ENCODE peak calls at places on chromosomes 11 and 22, in four cellular contexts. T, I, S and U are unnamed samples.

GRCh38 chr11:100860318-100860896 is 173.3 kb downstream of the ARHGAP42 start:
- ATAC-seq in T (no peak), I (no peak), S (no peak), U (no peak)

GRCh38 chr11:64415996-64416728 is 57.2 kb downstream of the RPS6KA4 start:
- ATAC-seq in T (no peak), S (no peak), I (no peak), U (no peak)

GRCh38 chr11:576791-577610 is 731 bp downstream of the PHRF1 start:
- ATAC-seq in S (no peak), I (no peak), T (no peak), U (no peak)

GRCh38 chr11:76277298-76278175 is 71.2 kb upstream of the WNT11 start:
- ATAC-seq in T (no peak), S (no peak), I (no peak), U (no peak)

GRCh38 chr22:18044548-18045271 is 20.3 kb upstream of the MICAL3 start:
- ATAC-seq in T (peak; percentile 96), S (no peak), I (peak; percentile 68), U (peak; percentile 43)

GRCh38 chr11:60658409-60658808 is 41.0 kb upstream of the MS4A8 start:
- ATAC-seq in T (no peak), S (peak; percentile 58), I (peak; percentile 94), U (no peak)

GRCh38 chr11:128898580-128899344 is 7.6 kb downstream of the KCNJ5 start:
- ATAC-seq in S (no peak), T (no peak), I (no peak), U (no peak)

GRCh38 chr22:31726692-31727091 is 23.2 kb downstream of the PRR14L start:
- ATAC-seq in I (no peak), T (peak; percentile 72), S (no peak), U (peak; percentile 28)

GRCh38 chr11:4459470-4459869 is 10.4 kb downstream of the OR52K2 start:
- ATAC-seq in S (no peak), T (no peak), I (peak; percentile 57), U (no peak)

GRCh38 chr22:32202539-32203180 is 2.2 kb downstream of the RFPL2 start:
- ATAC-seq in I (peak; percentile 90), S (peak; percentile 22), T (peak; percentile 73), U (no peak)

GRCh38 chr11:107550304-107550703 is 15.2 kb downstream of the ALKBH8 start:
- ATAC-seq in T (no peak), I (peak; percentile 76), S (peak; percentile 42), U (no peak)

GRCh38 chr11:123069878-123070821 is 8.2 kb upstream of the HSPA8 start:
- ATAC-seq in S (no peak), T (no peak), I (peak; percentile 37), U (no peak)

GRCh38 chr11:57260937-57261783 is 24.1 kb upstream of the APLNR start:
- ATAC-seq in T (no peak), S (no peak), I (no peak), U (no peak)

GRCh38 chr11:129402196-129402595 is 26.5 kb downstream of the BARX2 start:
- ATAC-seq in S (no peak), I (no peak), T (no peak), U (no peak)

GRCh38 chr22:30036656-30037055 is 43.6 kb upstream of the HORMAD2 start:
- ATAC-seq in T (no peak), S (no peak), I (peak; percentile 47), U (no peak)

GRCh38 chr22:43014062-43014875 is 680 bp downstream of the PACSIN2 start:
- ATAC-seq in T (peak; percentile 38), I (peak; percentile 30), S (no peak), U (peak; percentile 21)

GRCh38 chr22:42145175-42145574 is 14.6 kb upstream of the CYP2D6 start:
- ATAC-seq in I (no peak), S (no peak), T (no peak), U (no peak)

DNA sequence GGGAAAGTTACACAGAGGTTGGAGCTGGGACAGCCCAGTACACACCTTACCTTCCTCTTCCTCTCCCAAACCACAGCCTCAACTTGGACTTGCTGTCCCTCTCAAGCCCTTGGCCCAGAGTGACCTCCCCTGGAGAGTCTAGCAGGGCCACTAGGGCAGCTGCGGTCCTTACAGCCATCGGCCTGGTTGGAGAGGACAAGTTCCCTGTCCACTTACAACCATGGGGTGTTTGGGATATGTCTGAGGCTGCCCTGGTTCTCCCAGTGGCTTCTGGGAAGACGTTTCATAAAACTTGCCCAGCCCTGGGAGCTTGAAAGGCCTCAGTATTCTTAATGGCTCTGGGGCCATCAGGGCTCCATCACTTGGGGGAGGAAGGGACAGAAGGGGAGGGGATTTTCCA is 13.1 kb upstream of the DGKZ start:
- ATAC-seq in S (no peak), T (no peak), I (no peak), U (no peak)
- H3K27me3 ChIP-seq in S (no peaks in the 10 kb centered on the region), T (peaks cover 21% of the 10 kb centered on the region), I (peaks cover 59% of the 10 kb centered on the region), U (peaks cover 48% of the 10 kb centered on the region)

GRCh38 chr11:119904636-119905035 is 175.6 kb upstream of the NECTIN1 start:
- ATAC-seq in T (no peak), S (no peak), I (no peak), U (no peak)

GRCh38 chr11:119905162-119905561 is 176.2 kb upstream of the NECTIN1 start:
- ATAC-seq in I (peak; percentile 62), S (no peak), T (no peak), U (no peak)

GRCh38 chr11:119907934-119908760 is 179.1 kb upstream of the NECTIN1 start:
- ATAC-seq in T (no peak), S (no peak), I (no peak), U (no peak)

GRCh38 chr11:119907122-119907933 is 178.3 kb upstream of the NECTIN1 start:
- ATAC-seq in I (peak; percentile 81), S (peak; percentile 53), T (peak; percentile 29), U (no peak)

DNA sequence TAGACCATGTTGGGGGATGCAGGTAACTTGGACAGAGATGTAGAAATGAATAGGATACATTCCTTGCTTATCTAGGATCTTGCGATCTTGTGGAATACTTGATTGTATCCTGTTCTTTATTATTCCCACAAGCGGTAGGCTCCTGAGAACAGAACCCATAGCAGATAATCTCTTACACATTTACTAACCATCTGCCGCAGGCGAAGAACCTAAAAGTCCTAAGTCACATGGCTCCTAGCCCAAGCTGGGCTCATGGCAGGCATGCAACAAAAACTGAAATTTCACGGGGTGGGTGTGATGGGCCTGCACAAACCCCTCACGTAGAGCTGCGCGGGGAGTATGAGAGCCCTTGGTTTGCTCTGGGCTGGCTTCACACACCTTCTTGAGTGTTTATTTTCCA is 177.4 kb upstream of the NECTIN1 start:
- ATAC-seq in I (peak; percentile 16), T (no peak), S (no peak), U (no peak)
- H3K27me3 ChIP-seq in I (peaks cover 17% of the 10 kb centered on the region), T (no peaks in the 10 kb centered on the region), S (no peaks in the 10 kb centered on the region), U (peaks cover 55% of the 10 kb centered on the region)

GRCh38 chr11:69702239-69702668 is 1.6 kb downstream of the FGF19 start:
- ATAC-seq in I (no peak), S (no peak), T (no peak), U (no peak)
- H3K27me3 ChIP-seq in I (peaks cover 98% of the 10 kb centered on the region), S (peaks cover 27% of the 10 kb centered on the region), T (peaks cover 68% of the 10 kb centered on the region), U (peaks cover 97% of the 10 kb centered on the region)

DNA sequence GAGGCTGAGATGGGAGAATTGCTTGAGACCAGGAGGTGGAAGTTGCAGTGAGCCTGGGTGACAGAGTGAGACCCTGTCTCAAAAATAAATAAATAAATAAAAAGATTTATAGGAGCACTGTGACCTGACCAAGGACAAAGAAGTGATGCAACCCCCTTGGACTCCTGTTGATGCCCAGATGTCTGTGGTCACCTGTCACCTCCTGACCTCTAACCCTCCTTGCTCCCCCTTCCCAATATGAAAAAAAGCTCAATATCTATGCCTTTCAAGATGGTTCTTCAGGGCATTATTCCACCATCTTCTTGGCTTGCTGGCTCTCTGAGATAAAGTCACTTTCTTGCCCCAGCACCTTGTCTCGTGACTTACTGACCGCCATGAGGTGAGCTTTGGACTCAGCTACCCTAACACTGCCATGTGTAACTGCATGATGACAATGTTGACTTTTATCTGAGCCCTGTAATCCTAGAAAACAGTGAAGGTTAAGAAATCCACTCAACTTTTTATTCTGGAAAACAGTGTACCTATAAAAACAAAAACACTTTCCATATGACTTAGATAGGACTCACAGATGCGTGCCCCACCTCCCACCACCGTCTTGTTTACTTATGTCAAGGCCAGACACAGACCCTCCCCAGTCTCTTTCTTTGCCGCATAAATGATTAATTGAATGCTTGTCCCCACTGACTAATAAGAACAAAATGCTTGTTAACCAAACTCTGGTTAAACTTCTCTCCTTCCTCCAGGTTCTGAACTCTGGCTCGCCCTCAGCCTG is 360.5 kb downstream of the BUD13 start:
- ATAC-seq in S (no peak), T (no peak), I (no peak), U (no peak)
- H3K27me3 ChIP-seq in S (no peaks in the 10 kb centered on the region), T (peaks cover 17% of the 10 kb centered on the region), I (peaks cover 7% of the 10 kb centered on the region), U (no peaks in the 10 kb centered on the region)

DNA sequence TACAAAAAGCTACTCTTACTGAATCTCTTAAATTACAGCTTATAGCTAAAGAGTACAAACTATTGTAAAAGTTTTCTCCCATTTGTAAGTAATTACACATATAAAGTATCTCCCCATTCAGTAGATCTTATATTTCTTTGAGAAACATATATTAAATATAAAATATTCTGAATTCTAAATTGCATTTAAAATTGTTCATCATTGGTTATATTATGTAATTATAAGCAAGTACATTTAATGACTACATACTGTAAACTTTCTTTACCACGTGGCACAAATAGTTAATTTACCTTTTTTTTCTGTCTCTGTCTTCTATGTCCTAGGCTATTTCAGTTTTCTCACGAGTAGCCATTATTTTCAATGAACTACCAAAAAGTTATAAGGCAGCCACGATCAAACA is 101.2 kb upstream of the SERPIND1 start:
- ATAC-seq in S (no peak), T (no peak), I (no peak), U (no peak)
- H3K27me3 ChIP-seq in S (no peaks in the 10 kb centered on the region), T (peaks cover 23% of the 10 kb centered on the region), I (peaks cover 71% of the 10 kb centered on the region), U (peaks cover 50% of the 10 kb centered on the region)

GRCh38 chr11:43558056-43558455 is 122.5 kb upstream of the HSD17B12 start:
- ATAC-seq in T (no peak), S (no peak), I (no peak), U (no peak)
- H3K27me3 ChIP-seq in T (peaks cover 49% of the 10 kb centered on the region), S (no peaks in the 10 kb centered on the region), I (peaks cover 82% of the 10 kb centered on the region), U (peaks cover 81% of the 10 kb centered on the region)